ENCODE peak calls at places on chromosomes 16 and 17, in eight cellular contexts. One of them, this sample, is unnamed.

GRCh38 chr16:49849709-49850108 is 6.2 kb downstream of the ZNF423 start:
- DNase-seq in A549: no peak
- DNase-seq in ovary: no peak
- DNase-seq in prostate gland: no peak
- DNase-seq in psoas muscle: no peak
- DNase-seq in DND-41: no peak
- DNase-seq in CD8-positive, alpha-beta T cell: no peak
- DNase-seq in sigmoid colon: no peak
- DNase-seq in this sample: no peak

GRCh38 chr17:11035681-11036080 is 197.8 kb upstream of the PIRT start:
- DNase-seq in sigmoid colon: no peak
- DNase-seq in psoas muscle: no peak
- DNase-seq in CD8-positive, alpha-beta T cell: no peak
- DNase-seq in ovary: no peak
- DNase-seq in DND-41: no peak
- DNase-seq in prostate gland: no peak
- DNase-seq in A549: no peak
- DNase-seq in this sample: no peak

GRCh38 chr17:73155410-73156165 is 9.2 kb upstream of the SSTR2 start:
- DNase-seq in DND-41: no peak
- DNase-seq in CD8-positive, alpha-beta T cell: no peak
- DNase-seq in prostate gland: no peak
- DNase-seq in psoas muscle: no peak
- DNase-seq in sigmoid colon: no peak
- DNase-seq in A549: no peak
- DNase-seq in ovary: no peak
- DNase-seq in this sample: peak

GRCh38 chr17:33983824-33984574 is 271.1 kb upstream of the CCL2 start:
- DNase-seq in psoas muscle: no peak
- DNase-seq in sigmoid colon: no peak
- DNase-seq in ovary: no peak
- DNase-seq in prostate gland: no peak
- DNase-seq in A549: no peak
- DNase-seq in DND-41: no peak
- DNase-seq in CD8-positive, alpha-beta T cell: no peak
- DNase-seq in this sample: no peak

GRCh38 chr16:75252946-75253911 is 1.8 kb upstream of the BCAR1 start:
- DNase-seq in prostate gland: no peak
- DNase-seq in A549: no peak
- DNase-seq in ovary: peak
- DNase-seq in DND-41: no peak
- DNase-seq in sigmoid colon: peak
- DNase-seq in psoas muscle: peak
- DNase-seq in CD8-positive, alpha-beta T cell: no peak
- DNase-seq in this sample: no peak

GRCh38 chr17:1907818-1908698 is 78.3 kb downstream of the RPA1 start:
- DNase-seq in ovary: no peak
- DNase-seq in prostate gland: no peak
- DNase-seq in DND-41: no peak
- DNase-seq in CD8-positive, alpha-beta T cell: no peak
- DNase-seq in psoas muscle: peak
- DNase-seq in A549: no peak
- DNase-seq in sigmoid colon: no peak
- DNase-seq in this sample: peak

GRCh38 chr16:57723170-57723569 is 12.4 kb upstream of the KATNB1 start:
- DNase-seq in psoas muscle: no peak
- DNase-seq in A549: peak
- DNase-seq in DND-41: no peak
- DNase-seq in CD8-positive, alpha-beta T cell: no peak
- DNase-seq in ovary: no peak
- DNase-seq in sigmoid colon: no peak
- DNase-seq in prostate gland: no peak
- DNase-seq in this sample: no peak

GRCh38 chr17:7354262-7354781 is 634 bp upstream of the TMEM95 start:
- DNase-seq in psoas muscle: no peak
- DNase-seq in ovary: peak
- DNase-seq in A549: peak
- DNase-seq in sigmoid colon: no peak
- DNase-seq in DND-41: no peak
- DNase-seq in prostate gland: no peak
- DNase-seq in CD8-positive, alpha-beta T cell: no peak
- DNase-seq in this sample: no peak

GRCh38 chr16:25176136-25176535 is 40.6 kb upstream of the AQP8 start:
- DNase-seq in DND-41: no peak
- DNase-seq in sigmoid colon: no peak
- DNase-seq in psoas muscle: no peak
- DNase-seq in ovary: no peak
- DNase-seq in prostate gland: no peak
- DNase-seq in A549: no peak
- DNase-seq in CD8-positive, alpha-beta T cell: no peak
- DNase-seq in this sample: no peak

GRCh38 chr17:65519471-65519870 is 42.0 kb downstream of the AXIN2 start:
- DNase-seq in CD8-positive, alpha-beta T cell: no peak
- DNase-seq in A549: no peak
- DNase-seq in prostate gland: no peak
- DNase-seq in psoas muscle: no peak
- DNase-seq in ovary: no peak
- DNase-seq in DND-41: no peak
- DNase-seq in sigmoid colon: no peak
- DNase-seq in this sample: peak

GRCh38 chr16:73028263-73028662 is 19.7 kb downstream of the ZFHX3 start:
- DNase-seq in CD8-positive, alpha-beta T cell: no peak
- DNase-seq in psoas muscle: no peak
- DNase-seq in DND-41: no peak
- DNase-seq in sigmoid colon: peak
- DNase-seq in prostate gland: no peak
- DNase-seq in A549: no peak
- DNase-seq in ovary: no peak
- DNase-seq in this sample: no peak

GRCh38 chr16:27174798-27175197 is 28.5 kb upstream of the KDM8 start:
- DNase-seq in DND-41: peak
- DNase-seq in sigmoid colon: no peak
- DNase-seq in A549: peak
- DNase-seq in prostate gland: no peak
- DNase-seq in CD8-positive, alpha-beta T cell: no peak
- DNase-seq in psoas muscle: no peak
- DNase-seq in ovary: no peak
- DNase-seq in this sample: no peak

GRCh38 chr17:72518810-72519597 is 398.2 kb downstream of the SOX9 start:
- DNase-seq in DND-41: no peak
- DNase-seq in CD8-positive, alpha-beta T cell: no peak
- DNase-seq in sigmoid colon: no peak
- DNase-seq in ovary: no peak
- DNase-seq in A549: peak
- DNase-seq in prostate gland: peak
- DNase-seq in psoas muscle: no peak
- DNase-seq in this sample: no peak

GRCh38 chr17:51435171-51435552 is 174.8 kb downstream of the UTP18 start:
- DNase-seq in psoas muscle: no peak
- DNase-seq in ovary: no peak
- DNase-seq in A549: no peak
- DNase-seq in CD8-positive, alpha-beta T cell: no peak
- DNase-seq in DND-41: no peak
- DNase-seq in sigmoid colon: no peak
- DNase-seq in prostate gland: no peak
- DNase-seq in this sample: no peak

DNA sequence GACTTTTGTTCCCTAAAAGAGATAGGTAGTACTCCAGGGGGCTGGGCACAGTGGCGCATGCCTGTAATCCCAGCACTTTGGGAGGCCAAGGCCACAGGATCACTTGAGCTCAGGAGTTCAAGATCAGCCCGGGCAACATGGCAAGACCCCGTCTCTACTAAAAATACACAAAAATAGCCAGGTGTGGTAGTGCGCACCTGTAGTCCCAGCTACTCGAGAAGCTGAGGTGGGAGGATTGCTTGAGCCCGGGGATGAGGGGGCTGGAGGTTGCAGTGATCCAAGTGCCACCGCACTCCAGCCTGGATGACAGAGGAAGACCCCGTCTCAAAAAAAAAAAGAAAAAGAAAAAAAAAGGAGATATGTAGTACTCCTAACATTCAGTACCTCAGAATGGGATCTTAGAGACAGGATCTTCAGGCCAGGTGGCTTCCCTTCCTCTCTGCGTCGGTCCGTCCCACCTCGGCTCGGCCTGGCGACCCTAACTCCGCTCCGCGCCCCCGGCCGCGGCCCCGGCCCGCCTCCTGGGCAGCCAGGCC is 89.6 kb downstream of the CDC27 start:
- DNase-seq in prostate gland: no peak
- DNase-seq in DND-41: no peak
- DNase-seq in A549: no peak
- DNase-seq in psoas muscle: no peak
- DNase-seq in CD8-positive, alpha-beta T cell: peak
- DNase-seq in sigmoid colon: no peak
- DNase-seq in ovary: no peak
- DNase-seq in this sample: no peak
- H3K27ac ChIP-seq in prostate gland: peak
- H3K27ac ChIP-seq in DND-41: peak
- H3K27ac ChIP-seq in A549: peak
- H3K27ac ChIP-seq in psoas muscle: peak
- H3K27ac ChIP-seq in CD8-positive, alpha-beta T cell: peak
- H3K27ac ChIP-seq in sigmoid colon: peak
- H3K27ac ChIP-seq in ovary: peak
- H3K27ac ChIP-seq in this sample: peak

GRCh38 chr17:46192484-46193245 is 564 bp downstream of the KANSL1 start:
- DNase-seq in DND-41: peak
- DNase-seq in A549: peak
- DNase-seq in sigmoid colon: peak
- DNase-seq in prostate gland: peak
- DNase-seq in ovary: peak
- DNase-seq in psoas muscle: peak
- DNase-seq in CD8-positive, alpha-beta T cell: peak
- DNase-seq in this sample: peak

GRCh38 chr17:46194393-46195216 is 1.4 kb upstream of the KANSL1 start:
- DNase-seq in A549: peak
- DNase-seq in prostate gland: no peak
- DNase-seq in sigmoid colon: no peak
- DNase-seq in psoas muscle: no peak
- DNase-seq in DND-41: peak
- DNase-seq in CD8-positive, alpha-beta T cell: peak
- DNase-seq in ovary: no peak
- DNase-seq in this sample: no peak

GRCh38 chr17:46193246-46193625 is at the start of gene KANSL1:
- DNase-seq in prostate gland: peak
- DNase-seq in ovary: peak
- DNase-seq in psoas muscle: peak
- DNase-seq in sigmoid colon: peak
- DNase-seq in CD8-positive, alpha-beta T cell: peak
- DNase-seq in DND-41: peak
- DNase-seq in A549: peak
- DNase-seq in this sample: peak

GRCh38 chr17:46195217-46195855 is 2.1 kb upstream of the KANSL1 start:
- DNase-seq in sigmoid colon: no peak
- DNase-seq in psoas muscle: no peak
- DNase-seq in DND-41: peak
- DNase-seq in prostate gland: no peak
- DNase-seq in CD8-positive, alpha-beta T cell: no peak
- DNase-seq in ovary: no peak
- DNase-seq in A549: no peak
- DNase-seq in this sample: no peak

DNA sequence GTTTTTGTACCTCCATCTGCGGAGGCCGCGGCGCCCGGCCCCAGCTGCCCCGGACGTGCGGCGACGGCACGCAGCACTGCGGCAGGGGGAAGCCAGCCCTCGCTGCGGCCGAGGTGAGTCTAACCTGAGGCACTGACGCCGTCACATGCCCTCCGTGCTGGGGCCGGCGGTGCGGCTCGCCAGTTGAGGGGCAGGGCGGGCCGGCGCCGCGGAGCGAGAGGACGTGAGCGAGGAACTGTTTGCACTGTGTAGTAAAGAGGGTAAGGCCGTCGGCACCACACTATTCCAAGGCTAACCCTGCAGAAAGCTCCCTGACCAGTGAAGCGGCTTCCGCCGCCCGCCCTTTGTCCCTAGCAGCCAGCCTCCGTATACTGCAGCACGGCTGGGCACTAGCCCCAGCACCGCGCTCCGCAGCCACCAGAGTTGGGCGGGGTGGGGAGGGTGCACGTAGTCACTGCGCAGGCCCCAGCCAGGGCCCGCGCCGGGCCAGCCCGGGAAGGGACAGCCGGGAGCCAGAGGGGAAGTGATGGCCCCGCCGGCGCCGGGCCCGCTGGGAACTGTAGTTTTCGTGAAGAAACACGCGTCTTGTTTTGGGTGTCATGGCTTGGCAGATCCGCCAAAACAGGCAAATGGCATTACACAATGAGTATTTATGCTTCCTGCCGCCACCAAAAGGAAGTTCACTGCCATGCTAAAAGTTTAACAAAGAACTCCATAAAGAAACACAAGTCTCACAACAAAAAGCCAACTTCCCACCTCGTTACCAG is 580 bp upstream of the KANSL1 start:
- DNase-seq in psoas muscle: peak
- DNase-seq in DND-41: peak
- DNase-seq in prostate gland: peak
- DNase-seq in sigmoid colon: peak
- DNase-seq in CD8-positive, alpha-beta T cell: peak
- DNase-seq in ovary: peak
- DNase-seq in A549: peak
- DNase-seq in this sample: peak
- TF ChIP-seq CTCF in psoas muscle: no peak
- TF ChIP-seq CTCF in DND-41: no peak
- TF ChIP-seq CTCF in prostate gland: peak
- TF ChIP-seq CTCF in sigmoid colon: no peak
- TF ChIP-seq CTCF in CD8-positive, alpha-beta T cell: peak
- TF ChIP-seq CTCF in ovary: peak
- TF ChIP-seq CTCF in A549: peak
- TF ChIP-seq CTCF in this sample: peak

DNA sequence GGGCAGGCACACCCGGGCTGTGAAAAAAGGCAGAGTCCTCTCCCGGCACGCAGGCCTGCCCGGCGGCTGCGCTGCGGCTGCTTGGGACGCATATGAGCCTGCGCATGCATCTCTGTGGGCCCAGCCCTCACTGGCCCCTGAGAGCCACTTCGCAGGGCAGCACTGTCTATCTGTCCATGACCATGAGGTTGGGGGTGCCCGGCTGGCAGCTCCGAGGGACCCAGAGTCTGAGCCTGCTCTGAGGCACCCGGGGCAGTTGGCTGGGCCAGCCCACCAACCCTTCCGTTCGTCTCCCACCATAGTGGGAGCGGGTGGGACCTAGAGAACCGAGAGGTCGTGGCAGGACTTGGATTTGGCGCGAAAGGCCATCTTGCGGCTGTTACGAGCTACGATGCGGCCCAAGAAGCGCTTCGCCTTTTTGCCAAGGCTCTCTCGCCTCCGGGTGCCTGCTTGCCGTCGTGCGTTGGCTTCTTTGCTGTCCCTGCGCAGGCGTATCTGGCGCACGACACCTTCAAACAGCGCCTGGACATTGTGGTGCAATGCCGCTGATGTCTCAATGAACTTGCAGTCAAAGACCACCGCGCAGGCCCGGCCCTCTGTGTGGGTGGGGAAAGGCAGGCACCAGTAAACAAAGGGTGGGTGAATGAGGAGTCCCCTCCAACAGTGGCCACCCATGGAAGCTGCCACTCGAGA is 3.2 kb upstream of the CDH16 start:
- DNase-seq in ovary: no peak
- DNase-seq in DND-41: no peak
- DNase-seq in CD8-positive, alpha-beta T cell: no peak
- DNase-seq in sigmoid colon: no peak
- DNase-seq in A549: no peak
- DNase-seq in psoas muscle: peak
- DNase-seq in prostate gland: no peak
- DNase-seq in this sample: no peak
- H3K4me3 ChIP-seq in ovary: no peak
- H3K4me3 ChIP-seq in DND-41: no peak
- H3K4me3 ChIP-seq in CD8-positive, alpha-beta T cell: no peak
- H3K4me3 ChIP-seq in sigmoid colon: no peak
- H3K4me3 ChIP-seq in A549: no peak
- H3K4me3 ChIP-seq in psoas muscle: peak
- H3K4me3 ChIP-seq in prostate gland: no peak
- H3K4me3 ChIP-seq in this sample: no peak

GRCh38 chr16:2031081-2031577 is 4.4 kb downstream of the NHERF2 start:
- DNase-seq in psoas muscle: peak
- DNase-seq in DND-41: no peak
- DNase-seq in A549: no peak
- DNase-seq in sigmoid colon: no peak
- DNase-seq in ovary: no peak
- DNase-seq in prostate gland: no peak
- DNase-seq in CD8-positive, alpha-beta T cell: no peak
- DNase-seq in this sample: no peak
- H3K27ac ChIP-seq in psoas muscle: peak
- H3K27ac ChIP-seq in DND-41: no peak
- H3K27ac ChIP-seq in A549: no peak
- H3K27ac ChIP-seq in sigmoid colon: peak
- H3K27ac ChIP-seq in ovary: no peak
- H3K27ac ChIP-seq in prostate gland: peak
- H3K27ac ChIP-seq in CD8-positive, alpha-beta T cell: no peak
- H3K27ac ChIP-seq in this sample: peak